ENCODE peak calls at places on chromosomes 6 and 20, in nine cellular contexts. M, I, T, Y, Q, D, K, W and V are unnamed samples. For H3K4me1, the result is how much of the 10 kb centered on the place peaks cover.

GRCh38 chr6:41846666-41847237 is 48.4 kb downstream of the USP49 start:
- DNase-seq in M (peak), I (peak), T (peak), Y (no peak), Q (peak), D (peak), K (no peak), W (peak), V (peak)

GRCh38 chr20:4708856-4709255 is 12.9 kb upstream of the PRND start:
- DNase-seq in M (no peak), I (no peak), T (no peak), Y (no peak), Q (no peak), D (no peak), K (no peak), W (no peak), V (no peak)

GRCh38 chr6:81894286-81894685 is 141.8 kb upstream of the TENT5A start:
- DNase-seq in M (no peak), I (no peak), T (no peak), Y (no peak), Q (no peak), D (no peak), K (no peak), W (no peak), V (no peak)

GRCh38 chr6:116373940-116374339 is 3.2 kb downstream of the DSE start:
- DNase-seq in M (no peak), I (no peak), T (no peak), Y (no peak), Q (no peak), D (no peak), K (no peak), W (no peak), V (no peak)

GRCh38 chr20:57043669-57044268 is 222.7 kb downstream of the BMP7 start:
- DNase-seq in M (no peak), I (no peak), T (no peak), Y (no peak), Q (no peak), D (no peak), K (no peak), W (no peak), V (no peak)

GRCh38 chr20:25196701-25197120 is 1.2 kb downstream of the ENTPD6 start:
- DNase-seq in M (no peak), I (peak), T (no peak), Y (no peak), Q (no peak), D (peak), K (no peak), W (no peak), V (no peak)

GRCh38 chr20:41318271-41318649 is 729 bp upstream of the ZHX3 start:
- DNase-seq in M (no peak), I (no peak), T (no peak), Y (no peak), Q (no peak), D (no peak), K (no peak), W (no peak), V (no peak)

GRCh38 chr6:44956426-44956825 is 371.7 kb upstream of the RUNX2 start:
- DNase-seq in M (no peak), I (no peak), T (no peak), Y (no peak), Q (no peak), D (no peak), K (no peak), W (no peak), V (no peak)

GRCh38 chr6:131231103-131231502 is 95.8 kb downstream of the AKAP7 start:
- DNase-seq in M (no peak), I (no peak), T (no peak), Y (no peak), Q (no peak), D (no peak), K (no peak), W (no peak), V (no peak)

GRCh38 chr20:35657271-35657670 is 7.4 kb downstream of the CPNE1 start:
- DNase-seq in M (no peak), I (no peak), T (no peak), Y (no peak), Q (no peak), D (no peak), K (no peak), W (no peak), V (no peak)

GRCh38 chr6:26003102-26003694 is 40.6 kb downstream of the TRIM38 start:
- DNase-seq in M (peak), I (peak), T (peak), Y (peak), Q (no peak), D (no peak), K (peak), W (no peak), V (no peak)

GRCh38 chr6:136927313-136927712 is 5.2 kb downstream of the SLC35D3 start:
- DNase-seq in M (no peak), I (peak), T (peak), Y (no peak), Q (no peak), D (no peak), K (no peak), W (no peak), V (no peak)

DNA sequence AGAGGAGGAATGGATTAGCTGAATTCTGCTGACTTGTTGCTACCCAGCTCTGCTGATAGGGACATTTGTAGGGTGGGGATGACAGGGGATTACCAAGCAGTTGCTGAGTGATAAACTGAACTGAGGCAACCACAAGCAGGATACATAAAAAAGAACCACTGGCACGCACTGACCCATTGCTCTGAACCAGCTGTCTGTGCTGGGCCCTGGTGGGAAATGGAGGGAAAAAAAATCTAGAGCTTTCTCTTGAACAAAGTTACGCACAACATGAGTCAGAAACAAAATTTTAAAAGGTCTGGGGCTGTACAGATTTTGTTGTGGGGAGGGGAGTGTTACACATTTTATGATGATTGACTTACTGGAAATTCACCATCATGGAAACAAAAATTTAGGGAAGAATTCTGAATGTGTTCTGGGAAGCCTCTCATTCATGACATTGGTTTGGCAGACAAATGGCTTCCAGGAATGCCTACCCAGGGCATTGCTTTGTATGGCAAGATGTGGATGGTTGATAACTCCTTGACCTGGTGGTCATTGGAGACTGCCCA is 37.7 kb downstream of the FOXO3 start:
- DNase-seq in M (no peak), I (no peak), T (no peak), Y (no peak), Q (no peak), D (no peak), K (no peak), W (no peak), V (no peak)
- H3K4me1 ChIP-seq in M (half or more), I (half or more), T (under half), Y (under half), Q (under half), D (half or more), K (half or more), W (under half), V (under half)

DNA sequence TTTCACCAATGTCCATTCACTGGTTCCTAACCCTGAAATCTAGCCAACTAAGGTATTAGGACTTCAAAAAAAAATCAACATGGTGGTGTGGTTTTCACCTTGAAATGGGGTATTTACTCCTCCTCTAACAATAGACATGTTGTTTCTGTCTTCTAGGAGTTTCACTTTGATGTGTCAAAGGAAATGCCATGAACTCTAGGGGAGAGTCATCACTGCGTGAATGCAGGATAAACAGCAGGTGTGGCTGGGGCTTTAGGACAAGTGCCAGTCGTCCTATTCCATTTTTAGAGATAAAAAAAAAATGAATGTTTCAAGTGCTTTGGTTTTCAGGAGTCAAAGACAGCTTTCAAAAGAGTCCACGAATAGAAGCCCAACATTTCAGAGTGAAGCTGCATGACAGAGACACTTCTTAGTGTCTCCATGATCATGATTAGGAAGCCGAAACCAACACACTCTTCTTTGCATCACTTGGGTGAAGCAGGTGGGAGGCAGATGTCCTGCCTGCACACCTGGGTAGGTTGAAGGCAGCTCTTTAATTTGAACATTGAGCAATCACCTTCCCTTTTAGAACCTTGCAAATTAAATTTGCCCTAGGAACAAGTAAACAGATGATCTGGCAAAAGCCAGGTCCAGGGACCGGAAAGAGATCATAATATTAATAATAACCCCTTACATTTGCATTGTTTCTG is 328.5 kb upstream of the PRDM1 start:
- DNase-seq in M (no peak), I (no peak), T (no peak), Y (no peak), Q (no peak), D (no peak), K (no peak), W (no peak), V (no peak)
- H3K4me1 ChIP-seq in M (under half), I (under half), T (under half), Y (under half), Q (under half), D (under half), K (under half), W (under half), V (under half)

GRCh38 chr6:22925304-22925835 is 356.0 kb downstream of the HDGFL1 start:
- DNase-seq in M (no peak), I (no peak), T (no peak), Y (no peak), Q (no peak), D (no peak), K (no peak), W (no peak), V (no peak)

GRCh38 chr6:22928775-22929174 is 359.4 kb downstream of the HDGFL1 start:
- DNase-seq in M (no peak), I (no peak), T (no peak), Y (no peak), Q (no peak), D (no peak), K (no peak), W (no peak), V (no peak)

GRCh38 chr6:22929228-22929627 is 359.9 kb downstream of the HDGFL1 start:
- DNase-seq in M (no peak), I (no peak), T (no peak), Y (no peak), Q (no peak), D (no peak), K (no peak), W (no peak), V (no peak)

GRCh38 chr6:22926613-22927348 is 357.4 kb downstream of the HDGFL1 start:
- DNase-seq in M (peak), I (no peak), T (no peak), Y (no peak), Q (no peak), D (no peak), K (no peak), W (no peak), V (no peak)

DNA sequence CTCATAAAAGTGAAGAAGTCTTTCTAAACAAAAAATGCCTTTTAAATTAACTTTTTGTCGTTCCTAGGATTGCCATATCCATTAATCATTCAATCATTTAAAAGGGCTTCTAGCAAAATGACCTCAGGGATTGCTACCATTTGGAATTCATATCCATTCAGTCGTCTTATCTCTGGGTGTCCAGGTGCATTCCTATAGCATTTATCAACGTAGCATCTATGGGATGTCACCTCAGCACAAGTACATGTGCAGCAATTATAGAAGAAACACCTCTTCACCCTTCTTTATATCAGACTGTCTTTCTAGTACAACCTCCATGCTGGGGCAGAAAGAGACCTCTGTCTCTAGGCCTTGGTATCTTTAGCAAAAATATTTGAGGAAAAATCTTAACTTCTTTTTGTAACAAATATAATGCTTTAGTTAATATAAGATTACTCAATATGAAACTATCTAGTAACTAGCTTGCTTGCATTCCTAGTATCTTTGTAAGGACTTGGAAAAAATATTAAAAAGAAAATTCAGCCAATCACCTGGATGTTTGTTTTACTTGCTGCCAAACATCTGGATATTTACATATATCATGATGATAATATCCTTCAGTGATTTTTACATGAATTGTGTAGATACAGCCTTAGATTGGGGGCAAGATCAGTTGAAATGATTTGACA is 356.7 kb downstream of the HDGFL1 start:
- DNase-seq in M (no peak), I (no peak), T (no peak), Y (no peak), Q (no peak), D (no peak), K (no peak), W (no peak), V (no peak)
- H3K4me1 ChIP-seq in M (under half), I (under half), T (under half), Y (under half), Q (under half), D (under half), K (under half), W (under half), V (under half)

GRCh38 chr20:1815502-1816085 is 79.6 kb upstream of the SIRPA start:
- DNase-seq in M (no peak), I (no peak), T (peak), Y (no peak), Q (no peak), D (no peak), K (no peak), W (no peak), V (no peak)
- H3K4me1 ChIP-seq in M (under half), I (under half), T (under half), Y (under half), Q (under half), D (under half), K (half or more), W (under half), V (under half)

DNA sequence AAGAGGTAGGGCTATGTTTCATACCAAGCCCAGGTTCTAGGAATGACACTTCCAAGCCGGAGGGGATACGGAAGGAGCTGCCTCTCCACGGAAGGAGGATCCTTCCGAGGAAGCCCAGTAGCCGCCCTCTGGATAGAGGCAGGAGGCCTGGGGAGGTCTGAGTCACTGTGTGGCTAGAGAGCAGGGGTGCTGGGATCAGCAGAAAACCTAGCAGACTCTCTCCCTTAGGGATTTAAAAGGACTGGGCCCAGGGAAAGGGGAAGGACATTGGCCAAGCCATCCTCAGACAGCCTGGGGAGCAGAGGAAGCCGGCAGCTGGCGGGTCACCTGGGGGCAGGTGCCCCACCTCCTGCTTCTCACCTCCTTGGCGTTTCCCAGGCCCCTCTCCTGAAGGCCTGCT is 36.6 kb upstream of the NFATC2 start:
- DNase-seq in M (no peak), I (no peak), T (no peak), Y (no peak), Q (no peak), D (no peak), K (no peak), W (no peak), V (no peak)
- H3K4me1 ChIP-seq in M (under half), I (under half), T (under half), Y (under half), Q (under half), D (under half), K (under half), W (under half), V (under half)

GRCh38 chr6:166027761-166028160 is 139.9 kb downstream of the TBXT start:
- DNase-seq in M (no peak), I (no peak), T (no peak), Y (no peak), Q (no peak), D (no peak), K (no peak), W (no peak), V (no peak)

GRCh38 chr6:166031275-166031674 is 136.4 kb downstream of the TBXT start:
- DNase-seq in M (no peak), I (no peak), T (no peak), Y (no peak), Q (no peak), D (no peak), K (no peak), W (peak), V (no peak)

GRCh38 chr6:166032366-166033171 is 135.1 kb downstream of the TBXT start:
- DNase-seq in M (peak), I (peak), T (peak), Y (peak), Q (no peak), D (no peak), K (no peak), W (no peak), V (no peak)

GRCh38 chr6:166026586-166027126 is 141.0 kb downstream of the TBXT start:
- DNase-seq in M (peak), I (no peak), T (no peak), Y (no peak), Q (no peak), D (no peak), K (no peak), W (no peak), V (no peak)

DNA sequence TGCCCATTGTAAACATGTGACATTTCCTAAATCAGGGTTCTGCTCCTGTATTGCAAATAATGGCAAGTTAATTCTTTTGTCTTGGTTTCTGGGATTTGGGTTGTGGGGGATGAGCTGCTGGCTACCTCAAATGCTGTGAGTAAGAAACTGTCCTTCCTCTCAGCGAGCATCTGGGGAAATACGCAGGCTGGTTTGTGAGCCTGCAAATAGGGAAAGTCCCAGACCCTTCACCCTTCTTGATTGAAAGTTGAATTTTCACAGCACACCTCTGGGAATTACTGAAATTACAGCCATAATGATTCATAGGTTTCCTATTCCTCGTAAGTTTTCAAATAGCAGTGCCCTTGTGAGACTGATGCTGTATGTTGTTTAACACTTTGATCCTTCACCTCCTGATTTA is 138.1 kb downstream of the TBXT start:
- DNase-seq in M (no peak), I (no peak), T (no peak), Y (no peak), Q (no peak), D (no peak), K (no peak), W (no peak), V (no peak)
- H3K4me1 ChIP-seq in M (under half), I (under half), T (under half), Y (under half), Q (under half), D (under half), K (under half), W (under half), V (under half)